ENCODE peak calls at places on chromosomes 6 and 20, in eight cellular contexts. A, H, D, N, Y, Z, M and C are unnamed samples.

GRCh38 chr6:37501632-37502466 is 2.2 kb upstream of the CCDC167 start:
- DNase-seq in A (peak; percentile 48), H (no peak), D (no peak), N (no peak), Y (no peak), Z (no peak), M (no peak), C (no peak)

GRCh38 chr6:19841181-19841580 is 4.0 kb downstream of the ID4 start:
- DNase-seq in A (no peak), H (no peak), D (no peak), N (no peak), Y (no peak), Z (no peak), M (no peak), C (peak; percentile 22)

GRCh38 chr6:80357674-80358073 is 251.2 kb downstream of the BCKDHB start:
- DNase-seq in A (no peak), H (no peak), D (no peak), N (no peak), Y (no peak), Z (no peak), M (no peak), C (no peak)

GRCh38 chr6:161554883-161555282 is 281.0 kb upstream of the AGPAT4 start:
- DNase-seq in A (no peak), H (no peak), D (no peak), N (no peak), Y (no peak), Z (no peak), M (no peak), C (no peak)

GRCh38 chr6:10019851-10020250 is 395.0 kb downstream of the TFAP2A start:
- DNase-seq in A (no peak), H (no peak), D (no peak), N (no peak), Y (no peak), Z (no peak), M (no peak), C (no peak)

GRCh38 chr20:21028436-21028835 is 77.7 kb downstream of the LINC00237 start:
- DNase-seq in A (no peak), H (no peak), D (no peak), N (no peak), Y (no peak), Z (no peak), M (no peak), C (no peak)

GRCh38 chr6:168367285-168367720 is 47.7 kb upstream of the DACT2 start:
- DNase-seq in A (peak; percentile 64), H (no peak), D (no peak), N (no peak), Y (no peak), Z (no peak), M (no peak), C (no peak)

GRCh38 chr6:137415127-137415833 is 78.9 kb downstream of the OLIG3 start:
- DNase-seq in A (peak; percentile 50), H (peak; percentile 43), D (peak; percentile 50), N (peak; percentile 35), Y (peak; percentile 50), Z (peak; percentile 46), M (peak; percentile 58), C (peak; percentile 64)